ENCODE peak calls at places on chromosomes 4 and X, in four cellular contexts. One of them, this sample, is unnamed.
A peak's percentile ranks its signal among the peaks of the same experiment; 100 is the strongest.

GRCh38 chr4:78119698-78120097 is 62.6 kb downstream of the FRAS1 start:
- DNase-seq in tibial nerve: no peak
- DNase-seq in cardiac muscle cell: no peak
- DNase-seq in heart right ventricle: no peak
- DNase-seq in this sample: no peak

GRCh38 chr4:168183717-168184571 is 91.6 kb downstream of the ANXA10 start:
- DNase-seq in tibial nerve: no peak
- DNase-seq in cardiac muscle cell: peak; percentile 42
- DNase-seq in heart right ventricle: no peak
- DNase-seq in this sample: no peak

GRCh38 chr4:185351691-185352090 is 44.0 kb downstream of the LRP2BP start:
- DNase-seq in heart right ventricle: no peak
- DNase-seq in tibial nerve: no peak
- DNase-seq in cardiac muscle cell: no peak
- DNase-seq in this sample: no peak

GRCh38 chrX:41730101-41730500 is 6.1 kb downstream of the GPR82 start:
- DNase-seq in heart right ventricle: no peak
- DNase-seq in cardiac muscle cell: no peak
- DNase-seq in tibial nerve: no peak
- DNase-seq in this sample: no peak

GRCh38 chr4:150411527-150411926 is 170.4 kb upstream of the MAB21L2 start:
- DNase-seq in heart right ventricle: no peak
- DNase-seq in tibial nerve: no peak
- DNase-seq in cardiac muscle cell: no peak
- DNase-seq in this sample: no peak

GRCh38 chrX:48616575-48616974 is 19.3 kb downstream of the WDR13 start:
- DNase-seq in cardiac muscle cell: no peak
- DNase-seq in heart right ventricle: no peak
- DNase-seq in tibial nerve: no peak
- DNase-seq in this sample: no peak

GRCh38 chr4:53227451-53227850 is 138.4 kb downstream of the SCFD2 start:
- DNase-seq in cardiac muscle cell: no peak
- DNase-seq in tibial nerve: no peak
- DNase-seq in heart right ventricle: no peak
- DNase-seq in this sample: no peak

GRCh38 chr4:163554870-163555465 is 60.5 kb downstream of the TMA16 start:
- DNase-seq in tibial nerve: no peak
- DNase-seq in heart right ventricle: no peak
- DNase-seq in cardiac muscle cell: peak; percentile 31
- DNase-seq in this sample: no peak

GRCh38 chr4:16294455-16294854 is 68.2 kb upstream of the TAPT1 start:
- DNase-seq in heart right ventricle: no peak
- DNase-seq in cardiac muscle cell: no peak
- DNase-seq in tibial nerve: no peak
- DNase-seq in this sample: no peak

GRCh38 chr4:102501635-102502382 is 650 bp downstream of the NFKB1 start:
- DNase-seq in tibial nerve: peak; percentile 59
- DNase-seq in heart right ventricle: peak; percentile 76
- DNase-seq in cardiac muscle cell: peak; percentile 74
- DNase-seq in this sample: peak; percentile 75

GRCh38 chrX:1418901-1419544 is 27.1 kb upstream of the SLC25A6 start:
- DNase-seq in cardiac muscle cell: no peak
- DNase-seq in heart right ventricle: no peak
- DNase-seq in tibial nerve: no peak
- DNase-seq in this sample: no peak

GRCh38 chrX:84320023-84320422 is 132.0 kb upstream of the RPS6KA6 start:
- DNase-seq in cardiac muscle cell: no peak
- DNase-seq in heart right ventricle: no peak
- DNase-seq in tibial nerve: no peak
- DNase-seq in this sample: no peak

DNA sequence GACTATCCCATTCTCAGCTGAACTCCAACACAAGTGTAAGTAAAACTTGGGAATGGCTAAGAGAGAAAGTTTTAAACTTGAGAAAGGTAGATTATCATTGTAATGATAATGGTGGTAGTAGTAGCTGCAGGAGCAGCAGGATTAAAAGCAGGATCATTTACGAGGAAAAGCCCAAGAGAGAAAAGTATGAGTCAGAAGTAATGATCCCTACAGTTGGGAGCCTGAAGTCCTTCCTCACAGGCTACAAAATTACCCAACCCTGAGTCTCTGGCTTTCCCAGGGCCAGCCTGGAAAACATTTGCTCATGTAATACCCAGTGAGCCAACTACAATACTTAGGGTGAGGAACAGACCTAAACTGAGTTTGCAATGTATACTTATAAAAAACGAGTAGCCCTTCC is 4.4 kb upstream of the PRDM8 start:
- DNase-seq in cardiac muscle cell: no peak
- DNase-seq in heart right ventricle: no peak
- DNase-seq in tibial nerve: no peak
- DNase-seq in this sample: no peak
- TF ChIP-seq CTCF in cardiac muscle cell: no peak
- TF ChIP-seq CTCF in heart right ventricle: no peak
- TF ChIP-seq CTCF in tibial nerve: no peak
- TF ChIP-seq CTCF in this sample: no peak

GRCh38 chr4:84932462-84932861 is 34.0 kb downstream of the WDFY3 start:
- DNase-seq in tibial nerve: no peak
- DNase-seq in cardiac muscle cell: no peak
- DNase-seq in heart right ventricle: no peak
- DNase-seq in this sample: no peak
- H3K27ac ChIP-seq in tibial nerve: no peak overlapping the region
- H3K27ac ChIP-seq in cardiac muscle cell: no peak overlapping the region
- H3K27ac ChIP-seq in heart right ventricle: no peak overlapping the region
- H3K27ac ChIP-seq in this sample: no peak overlapping the region

DNA sequence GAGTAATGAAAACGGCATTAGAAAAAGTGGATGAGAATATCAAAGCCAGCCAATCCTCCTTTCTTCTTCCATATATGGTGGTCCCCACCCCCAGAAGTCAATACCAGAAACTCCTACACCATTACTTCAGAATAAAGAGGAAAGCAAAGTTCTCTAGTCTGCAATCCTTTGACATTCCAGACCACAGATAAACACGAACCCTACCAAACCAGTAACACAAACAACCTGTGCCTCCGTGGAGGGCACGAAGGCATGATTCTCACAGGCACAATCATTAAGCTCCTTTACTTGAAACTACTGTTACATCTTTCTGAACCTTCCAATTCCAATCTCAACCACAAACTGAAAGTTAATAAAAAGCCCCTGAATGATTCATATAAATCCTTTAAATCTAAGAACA is 16.3 kb downstream of the MAML3 start:
- DNase-seq in cardiac muscle cell: no peak
- DNase-seq in tibial nerve: no peak
- DNase-seq in heart right ventricle: no peak
- DNase-seq in this sample: no peak
- TF ChIP-seq CTCF in cardiac muscle cell: no peak
- TF ChIP-seq CTCF in tibial nerve: no peak
- TF ChIP-seq CTCF in heart right ventricle: no peak
- TF ChIP-seq CTCF in this sample: no peak

GRCh38 chr4:25022198-25022597 is 8.5 kb downstream of the LGI2 start:
- DNase-seq in cardiac muscle cell: no peak
- DNase-seq in heart right ventricle: no peak
- DNase-seq in tibial nerve: no peak
- DNase-seq in this sample: no peak
- H3K27ac ChIP-seq in cardiac muscle cell: no peak overlapping the region
- H3K27ac ChIP-seq in heart right ventricle: no peak overlapping the region
- H3K27ac ChIP-seq in tibial nerve: no peak overlapping the region
- H3K27ac ChIP-seq in this sample: no peak overlapping the region

GRCh38 chr4:89640620-89641366 is 196.2 kb downstream of the SNCA start:
- DNase-seq in cardiac muscle cell: peak; percentile 86
- DNase-seq in tibial nerve: no peak
- DNase-seq in heart right ventricle: peak; percentile 5
- DNase-seq in this sample: no peak
- TF ChIP-seq CTCF in cardiac muscle cell: peak; percentile 76
- TF ChIP-seq CTCF in tibial nerve: no peak
- TF ChIP-seq CTCF in heart right ventricle: peak; percentile 35
- TF ChIP-seq CTCF in this sample: peak; percentile 35

GRCh38 chr4:165972747-165973146 is 99.7 kb downstream of the TLL1 start:
- DNase-seq in heart right ventricle: no peak
- DNase-seq in tibial nerve: no peak
- DNase-seq in cardiac muscle cell: no peak
- DNase-seq in this sample: no peak

GRCh38 chr4:165971941-165972340 is 98.9 kb downstream of the TLL1 start:
- DNase-seq in cardiac muscle cell: no peak
- DNase-seq in heart right ventricle: no peak
- DNase-seq in tibial nerve: no peak
- DNase-seq in this sample: no peak

GRCh38 chr4:165974647-165975335 is 101.8 kb downstream of the TLL1 start:
- DNase-seq in cardiac muscle cell: no peak
- DNase-seq in tibial nerve: no peak
- DNase-seq in heart right ventricle: no peak
- DNase-seq in this sample: no peak

GRCh38 chr4:165970703-165971420 is 97.8 kb downstream of the TLL1 start:
- DNase-seq in heart right ventricle: no peak
- DNase-seq in cardiac muscle cell: no peak
- DNase-seq in tibial nerve: no peak
- DNase-seq in this sample: no peak

DNA sequence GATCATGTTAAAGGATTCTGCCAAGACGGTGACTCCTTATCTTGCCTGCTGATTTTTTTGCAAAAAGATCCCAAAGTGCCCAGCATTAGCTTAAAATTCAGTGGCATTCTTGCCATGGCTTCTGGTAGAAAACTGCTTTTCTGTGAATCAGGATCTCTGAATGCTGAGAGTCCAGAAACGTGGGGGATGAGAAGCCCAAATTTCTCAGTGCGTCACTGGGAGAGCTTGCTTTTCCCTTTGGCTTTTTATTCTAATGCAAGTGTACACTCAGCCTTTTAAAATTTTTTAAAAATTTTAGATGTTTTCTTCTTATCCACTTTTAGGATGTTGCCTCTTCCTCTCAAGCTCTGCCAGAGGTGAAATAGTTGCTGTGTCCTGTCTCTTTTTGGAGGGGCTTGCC is 98.4 kb downstream of the TLL1 start:
- DNase-seq in heart right ventricle: no peak
- DNase-seq in cardiac muscle cell: no peak
- DNase-seq in tibial nerve: no peak
- DNase-seq in this sample: no peak
- H3K27ac ChIP-seq in heart right ventricle: no peak overlapping the region
- H3K27ac ChIP-seq in cardiac muscle cell: no peak overlapping the region
- H3K27ac ChIP-seq in tibial nerve: no peak overlapping the region
- H3K27ac ChIP-seq in this sample: no peak overlapping the region

DNA sequence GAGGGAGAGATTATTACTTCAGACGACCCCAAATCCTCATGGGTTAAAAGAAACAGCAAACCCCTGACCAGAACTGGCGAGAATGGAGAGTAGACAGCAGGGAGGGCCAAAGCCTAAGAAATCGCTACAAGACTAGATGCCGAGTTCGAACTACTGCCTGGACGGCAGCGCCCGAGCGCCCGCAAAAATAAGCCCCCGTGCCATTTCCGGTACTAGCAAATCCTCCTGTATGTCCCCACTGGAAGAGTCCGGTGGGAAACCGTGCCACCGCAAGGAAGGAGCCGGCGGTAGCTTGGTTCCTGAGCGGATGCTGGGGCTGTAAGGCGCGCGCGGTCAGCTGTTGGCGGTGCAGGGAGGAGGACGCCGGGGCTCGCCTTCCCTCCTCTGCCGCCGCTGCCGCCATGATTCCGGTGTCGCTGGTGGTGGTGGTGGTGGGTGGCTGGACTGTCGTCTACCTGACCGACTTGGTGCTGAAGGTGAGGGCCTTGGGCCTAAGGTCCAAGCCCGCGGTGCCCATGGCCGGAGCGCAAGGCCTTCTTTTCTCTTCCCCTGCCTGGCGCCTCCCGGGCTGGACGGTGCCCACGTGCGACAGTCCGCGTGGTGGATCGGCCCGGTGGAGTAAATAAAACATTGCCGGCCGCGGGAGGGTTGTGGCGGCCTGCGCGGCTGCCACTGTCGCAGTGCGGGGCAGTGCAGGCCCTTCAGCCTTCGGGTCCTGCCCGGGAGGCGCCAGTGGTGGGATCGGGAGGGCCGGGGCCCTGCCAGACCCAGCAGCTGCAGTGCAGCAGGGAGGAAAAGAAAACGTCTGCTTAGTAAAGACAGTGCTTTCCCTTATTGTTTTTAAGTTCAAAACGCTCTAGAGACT is at the start of gene MBTPS2:
- DNase-seq in tibial nerve: peak; percentile 57
- DNase-seq in heart right ventricle: peak; percentile 84
- DNase-seq in cardiac muscle cell: peak; percentile 79
- DNase-seq in this sample: peak; percentile 82
- TF ChIP-seq CTCF in tibial nerve: peak; percentile 30
- TF ChIP-seq CTCF in heart right ventricle: no peak
- TF ChIP-seq CTCF in cardiac muscle cell: no peak
- TF ChIP-seq CTCF in this sample: no peak

DNA sequence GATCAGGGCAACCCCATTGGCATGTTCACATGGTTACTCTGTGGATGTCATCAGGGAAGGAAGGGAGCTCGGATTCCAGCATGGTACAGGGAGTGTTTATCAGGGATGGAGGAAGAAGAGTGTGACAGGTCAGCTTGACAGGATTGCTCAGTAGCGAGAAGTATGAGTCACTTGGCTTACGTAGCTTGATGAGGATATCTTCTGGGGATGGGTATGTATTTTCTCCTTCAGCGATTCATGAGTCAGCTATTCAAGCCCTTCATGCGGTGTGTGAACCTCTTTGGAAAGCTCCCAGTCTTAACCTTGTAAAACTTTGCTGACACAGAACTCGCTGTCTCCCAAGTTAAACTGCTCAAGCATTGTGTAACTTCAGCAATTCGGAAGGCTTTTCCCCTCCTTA is 275.4 kb downstream of the ARHGAP10 start:
- DNase-seq in tibial nerve: no peak
- DNase-seq in cardiac muscle cell: no peak
- DNase-seq in heart right ventricle: no peak
- DNase-seq in this sample: no peak
- H3K27ac ChIP-seq in tibial nerve: no peak overlapping the region
- H3K27ac ChIP-seq in cardiac muscle cell: no peak overlapping the region
- H3K27ac ChIP-seq in heart right ventricle: no peak overlapping the region
- H3K27ac ChIP-seq in this sample: no peak overlapping the region

GRCh38 chr4:113328514-113328913 is 279.1 kb downstream of the ANK2 start:
- DNase-seq in tibial nerve: no peak
- DNase-seq in cardiac muscle cell: no peak
- DNase-seq in heart right ventricle: no peak
- DNase-seq in this sample: no peak
- TF ChIP-seq CTCF in tibial nerve: no peak
- TF ChIP-seq CTCF in cardiac muscle cell: peak; percentile 50
- TF ChIP-seq CTCF in heart right ventricle: peak; percentile 46
- TF ChIP-seq CTCF in this sample: peak; percentile 23